ENCODE peak calls at places on chromosomes 6 and 20, in nine cellular contexts. X is HFF-Myc, D is GM10248, M is BE2C, E is keratinocyte, Q is WTC11, C is AG04449, W is foreskin keratinocyte, V is bronchial epithelial cell. O is an unnamed sample.

GRCh38 chr20:461254-462198 is 807 bp downstream of the TBC1D20 start:
- DNase-seq in M (peak; percentile 52), C (no peak), X (no peak), Q (peak; percentile 58), E (no peak), D (peak; percentile 71), V (peak; percentile 17), W (peak; percentile 7), O (no peak)

GRCh38 chr20:22584630-22584921 is 204 bp upstream of the FOXA2 start:
- DNase-seq in M (no peak), Q (peak; percentile 66), E (no peak), C (no peak), D (no peak), X (no peak), V (peak; percentile 74), W (no peak), O (no peak)

GRCh38 chr6:5214570-5215052 is 46.1 kb downstream of the LYRM4 start:
- DNase-seq in M (peak; percentile 69), X (peak; percentile 78), C (no peak), E (no peak), Q (peak; percentile 82), V (peak; percentile 21), D (no peak), W (no peak), O (no peak)

GRCh38 chr20:35444226-35444625 is 6.2 kb upstream of the GDF5 start:
- DNase-seq in C (no peak), V (no peak), W (no peak), M (no peak), X (no peak), Q (no peak), D (no peak), E (no peak), O (no peak)

GRCh38 chr6:150273457-150274309 is 95.1 kb upstream of the IYD start:
- DNase-seq in V (no peak), D (no peak), M (no peak), E (no peak), Q (no peak), C (no peak), X (no peak), W (no peak), O (peak; percentile 76)

GRCh38 chr6:32113386-32114352 is 4.5 kb upstream of the TNXB start:
- DNase-seq in D (no peak), Q (peak; percentile 70), W (no peak), V (no peak), C (peak; percentile 46), X (peak; percentile 84), E (no peak), M (no peak), O (peak; percentile 76)

GRCh38 chr6:109456710-109457595 is 1.4 kb upstream of the MICAL1 start:
- DNase-seq in E (no peak), W (no peak), M (no peak), Q (no peak), X (no peak), D (peak; percentile 18), C (no peak), V (peak; percentile 12), O (no peak)

GRCh38 chr20:3935295-3935955 is 46.2 kb downstream of the PANK2 start:
- DNase-seq in D (no peak), X (no peak), V (no peak), Q (no peak), C (no peak), E (no peak), W (no peak), M (no peak), O (no peak)

GRCh38 chr6:64955435-64955848 is 751.6 kb downstream of the EYS start:
- DNase-seq in W (no peak), X (no peak), V (no peak), E (no peak), Q (no peak), C (no peak), D (no peak), M (no peak), O (no peak)

GRCh38 chr6:53808302-53808881 is 13.6 kb downstream of the LRRC1 start:
- DNase-seq in Q (no peak), X (no peak), M (no peak), V (no peak), D (no peak), C (no peak), W (no peak), E (no peak), O (no peak)

GRCh38 chr6:85343428-85343827 is 106.5 kb upstream of the NT5E start:
- DNase-seq in D (no peak), Q (no peak), W (no peak), X (no peak), V (no peak), C (no peak), M (no peak), E (no peak), O (no peak)

GRCh38 chr6:39059496-39060310 is 11.1 kb downstream of the GLP1R start:
- DNase-seq in D (no peak), W (no peak), M (peak; percentile 42), V (no peak), E (no peak), Q (no peak), X (no peak), C (no peak), O (no peak)

GRCh38 chr20:49508435-49509199 is 26.1 kb upstream of the KCNB1 start:
- DNase-seq in M (peak; percentile 28), E (no peak), Q (no peak), D (peak; percentile 61), V (peak; percentile 31), X (peak; percentile 21), W (no peak), C (no peak), O (peak; percentile 43)

GRCh38 chr20:51695574-51696303 is 72.5 kb downstream of the ATP9A start:
- DNase-seq in X (peak; percentile 81), M (no peak), C (peak; percentile 40), V (peak; percentile 79), D (no peak), Q (no peak), E (no peak), W (peak; percentile 1), O (peak; percentile 43)

GRCh38 chr20:44198872-44199271 is 11.7 kb downstream of the OSER1 start:
- DNase-seq in E (no peak), D (no peak), V (no peak), M (no peak), X (no peak), Q (no peak), W (no peak), C (no peak), O (no peak)

GRCh38 chr6:151544453-151544852 is 50.6 kb downstream of the CCDC170 start:
- DNase-seq in C (no peak), Q (no peak), D (no peak), W (no peak), X (no peak), E (no peak), M (no peak), V (no peak), O (no peak)

GRCh38 chr6:151548201-151548600 is 54.4 kb downstream of the CCDC170 start:
- DNase-seq in D (no peak), V (no peak), C (no peak), M (no peak), X (no peak), Q (no peak), W (no peak), E (no peak), O (no peak)

GRCh38 chr6:151549790-151550189 is 56.0 kb downstream of the CCDC170 start:
- DNase-seq in Q (no peak), M (no peak), E (no peak), V (no peak), W (no peak), X (no peak), C (no peak), D (no peak), O (no peak)

GRCh38 chr6:151550618-151551017 is 56.8 kb downstream of the CCDC170 start:
- DNase-seq in D (no peak), C (no peak), E (no peak), W (no peak), V (no peak), X (no peak), Q (no peak), M (no peak), O (no peak)

GRCh38 chr6:151546941-151547659 is 53.3 kb downstream of the CCDC170 start:
- DNase-seq in C (no peak), E (no peak), W (no peak), D (no peak), V (no peak), Q (peak; percentile 28), M (no peak), X (no peak), O (no peak)
- TF ChIP-seq CTCF in C (no peak), E (no peak), W (no peak), D (peak; percentile 4), V (no peak), Q (no peak), M (peak; percentile 16), X (peak; percentile 9), O (no peak)

GRCh38 chr20:38291582-38291918 is 12.4 kb upstream of the BPI start:
- DNase-seq in V (no peak), W (no peak), E (no peak), Q (no peak), D (no peak), M (no peak), X (no peak), C (no peak), O (no peak)
- TF ChIP-seq CTCF in V (no peak), W (no peak), E (no peak), Q (no peak), D (no peak), M (no peak), X (no peak), C (no peak), O (no peak)

DNA sequence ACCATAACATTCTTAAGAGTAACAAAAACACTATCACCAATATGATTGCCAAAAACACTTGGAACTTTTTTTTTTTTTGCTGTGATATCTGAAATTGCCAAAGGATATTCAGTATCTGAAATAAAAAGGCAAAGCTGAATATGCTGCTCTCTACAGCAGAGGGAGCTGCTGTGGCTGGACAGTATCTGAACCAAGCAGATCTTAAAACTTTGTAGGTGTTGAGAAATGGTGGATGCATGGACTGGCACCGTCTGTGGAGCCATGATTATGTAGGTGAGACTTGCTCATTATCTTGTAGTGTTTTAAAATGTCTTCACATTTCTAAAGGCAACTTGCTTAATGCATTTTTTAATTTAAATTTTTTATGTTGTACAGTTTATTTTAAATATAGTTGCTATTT is 9.2 kb downstream of the PDCD2 start:
- DNase-seq in M (no peak), X (no peak), V (peak; percentile 24), E (no peak), Q (no peak), C (no peak), W (no peak), D (no peak), O (no peak)
- TF ChIP-seq CTCF in M (peak; percentile 41), X (peak; percentile 35), V (no peak), E (peak; percentile 29), Q (peak; percentile 10), C (peak; percentile 26), W (peak; percentile 51), D (peak; percentile 30), O (peak; percentile 42)

GRCh38 chr20:32474009-32474716 is 111.0 kb downstream of the NOL4L start:
- DNase-seq in V (no peak), E (no peak), Q (no peak), X (no peak), W (no peak), C (no peak), D (no peak), M (no peak), O (no peak)
- TF ChIP-seq CTCF in V (no peak), E (no peak), Q (no peak), X (no peak), W (no peak), C (no peak), D (no peak), M (no peak), O (no peak)